ENCODE peak calls at places on chromosomes 2 and 18, in five cellular contexts. W, Z, K, I and E are unnamed samples. For H3K4me1, the result is how much of the 10 kb centered on the place peaks cover.

GRCh38 chr2:121872651-121873050 is 117.2 kb downstream of the TSN start:
- DNase-seq in I (no peak), K (no peak), W (no peak), Z (no peak), E (no peak)

GRCh38 chr2:227386630-227387029 is 1.1 kb downstream of the SCYGR1 start:
- DNase-seq in W (no peak), K (no peak), Z (no peak), I (no peak), E (no peak)

GRCh38 chr2:189369566-189369965 is 71.7 kb upstream of the WDR75 start:
- DNase-seq in K (no peak), W (no peak), Z (no peak), I (peak), E (no peak)

GRCh38 chr2:161424992-161425391 is 8.9 kb downstream of the TBR1 start:
- DNase-seq in W (no peak), K (no peak), Z (no peak), I (no peak), E (no peak)

GRCh38 chr2:119659601-119660342 is 19.2 kb upstream of the TMEM177 start:
- DNase-seq in Z (peak), W (no peak), I (peak), K (peak), E (no peak)

GRCh38 chr2:3737128-3737527 is 33.8 kb downstream of the DCDC2C start:
- DNase-seq in W (no peak), Z (no peak), K (no peak), I (no peak), E (no peak)

GRCh38 chr2:98282109-98282508 is 64.1 kb upstream of the CNGA3 start:
- DNase-seq in W (no peak), Z (no peak), I (no peak), K (no peak), E (no peak)

GRCh38 chr2:233051241-233052149 is 8.6 kb upstream of the INPP5D start:
- DNase-seq in K (peak), Z (peak), W (no peak), I (no peak), E (peak)

GRCh38 chr2:216210711-216211131 is 101.6 kb downstream of the XRCC5 start:
- DNase-seq in K (no peak), W (no peak), I (no peak), Z (no peak), E (no peak)

GRCh38 chr2:176285321-176285720 is 16.1 kb downstream of the MTX2 start:
- DNase-seq in I (peak), W (no peak), K (no peak), Z (no peak), E (no peak)

GRCh38 chr18:23300211-23300887 is 152.7 kb upstream of the RIOK3 start:
- DNase-seq in I (no peak), K (no peak), Z (no peak), W (no peak), E (no peak)

GRCh38 chr2:69253893-69254292 is 133.1 kb downstream of the GFPT1 start:
- DNase-seq in I (peak), W (no peak), Z (peak), K (peak), E (peak)

GRCh38 chr18:80070825-80071224 is 36.6 kb downstream of the RBFA start:
- DNase-seq in W (no peak), K (no peak), Z (no peak), I (no peak), E (no peak)

GRCh38 chr2:232504438-232504837 is 15.8 kb upstream of the PRSS56 start:
- DNase-seq in Z (no peak), K (no peak), W (no peak), I (peak), E (no peak)

GRCh38 chr2:124027182-124027581 is 2.1 kb downstream of the CNTNAP5 start:
- DNase-seq in I (peak), K (peak), Z (peak), W (no peak), E (no peak)

GRCh38 chr2:168662651-168663208 is 139.7 kb upstream of the NOSTRIN start:
- DNase-seq in I (no peak), W (no peak), Z (no peak), K (no peak), E (no peak)

GRCh38 chr2:120373424-120373823 is 27.5 kb downstream of the INHBB start:
- DNase-seq in I (no peak), K (no peak), W (no peak), Z (no peak), E (no peak)

GRCh38 chr2:71587509-71588073 is 134.2 kb downstream of the DYSF start:
- DNase-seq in W (no peak), I (no peak), Z (no peak), K (no peak), E (no peak)

GRCh38 chr2:47214990-47215389 is 59.9 kb upstream of the STPG4 start:
- DNase-seq in Z (no peak), K (no peak), W (no peak), I (no peak), E (no peak)

GRCh38 chr2:85527787-85528186 is 11.2 kb upstream of the MAT2A start:
- DNase-seq in I (no peak), W (no peak), Z (no peak), K (no peak), E (no peak)

GRCh38 chr2:148517822-148518221 is 126.7 kb upstream of the EPC2 start:
- DNase-seq in I (no peak), K (no peak), W (no peak), Z (no peak), E (no peak)

GRCh38 chr2:61257446-61257845 is 95.5 kb downstream of the C2orf74 start:
- DNase-seq in I (no peak), K (no peak), W (no peak), Z (no peak), E (no peak)

GRCh38 chr2:65276604-65277003 is 49.0 kb downstream of the ACTR2 start:
- DNase-seq in I (no peak), W (no peak), Z (peak), K (no peak), E (no peak)

GRCh38 chr2:238640486-238640885 is 207.4 kb upstream of the TWIST2 start:
- DNase-seq in K (no peak), Z (no peak), I (no peak), W (no peak), E (no peak)

GRCh38 chr2:238638982-238639341 is 208.9 kb upstream of the TWIST2 start:
- DNase-seq in I (no peak), K (no peak), W (no peak), Z (no peak), E (no peak)

GRCh38 chr2:238636269-238637073 is 209.7 kb downstream of the ASB1 start:
- DNase-seq in W (no peak), K (no peak), Z (no peak), I (no peak), E (no peak)

GRCh38 chr2:238635637-238636036 is 208.9 kb downstream of the ASB1 start:
- DNase-seq in I (no peak), K (no peak), Z (no peak), W (no peak), E (no peak)

DNA sequence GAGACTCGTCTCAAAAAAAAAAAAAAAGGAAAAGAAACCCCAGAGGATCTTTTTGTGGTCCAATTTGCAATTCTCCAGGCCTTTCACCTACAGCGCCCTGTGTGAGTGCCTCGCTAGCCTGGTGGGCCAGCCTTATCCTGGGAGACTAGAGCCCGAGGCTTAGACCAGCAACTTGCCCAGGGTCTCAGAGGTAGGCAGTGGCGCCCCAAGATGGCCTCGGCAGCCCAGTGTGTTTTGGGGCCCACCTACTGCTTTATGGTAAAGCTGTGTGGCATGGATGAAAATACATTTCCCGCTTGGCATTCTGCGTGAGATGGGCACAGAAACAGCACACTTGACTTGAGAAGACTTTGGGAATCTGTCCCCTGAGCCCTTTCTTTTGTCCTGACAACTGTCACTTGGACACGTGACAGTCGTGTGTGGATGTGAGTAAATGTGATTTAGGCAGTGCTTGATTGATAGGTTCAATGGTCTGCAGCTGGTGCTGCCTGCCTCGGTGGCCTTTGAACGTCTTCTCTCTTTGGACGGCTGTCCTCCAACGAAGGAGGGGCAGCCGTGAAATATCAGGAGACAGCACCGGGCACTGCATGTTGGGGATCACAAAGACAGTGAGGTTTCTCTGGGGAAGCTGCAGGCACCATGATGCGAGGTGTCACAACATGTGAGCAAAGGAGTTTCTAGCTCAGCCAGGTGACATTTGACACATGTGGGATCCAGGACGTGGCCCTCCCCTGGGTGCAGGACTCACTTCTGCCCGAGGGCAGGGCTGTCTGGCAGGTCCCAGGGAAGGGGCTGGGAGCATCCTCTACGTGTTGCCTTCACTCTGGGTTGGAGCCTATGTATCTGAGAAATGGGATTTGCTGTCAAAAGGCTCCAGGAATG is 209.5 kb upstream of the TWIST2 start:
- DNase-seq in I (no peak), K (no peak), Z (no peak), W (no peak), E (no peak)
- H3K4me1 ChIP-seq in I (under half), K (under half), Z (under half), W (under half), E (under half)

GRCh38 chr2:43087413-43087812 is 139.0 kb downstream of the ZFP36L2 start:
- DNase-seq in Z (no peak), K (no peak), I (no peak), W (no peak), E (no peak)
- H3K4me1 ChIP-seq in Z (under half), K (under half), I (half or more), W (under half), E (under half)

GRCh38 chr18:7876354-7876753 is 309.2 kb downstream of the PTPRM start:
- DNase-seq in I (no peak), W (no peak), Z (no peak), K (no peak), E (no peak)

GRCh38 chr18:7878265-7879173 is 311.4 kb downstream of the PTPRM start:
- DNase-seq in K (no peak), I (peak), W (no peak), Z (no peak), E (no peak)

GRCh38 chr18:7877609-7878008 is 310.5 kb downstream of the PTPRM start:
- DNase-seq in Z (no peak), I (peak), K (no peak), W (no peak), E (no peak)

GRCh38 chr18:7879717-7880116 is 312.6 kb downstream of the PTPRM start:
- DNase-seq in Z (no peak), I (peak), W (no peak), K (no peak), E (no peak)
- H3K4me1 ChIP-seq in Z (under half), I (half or more), W (under half), K (under half), E (under half)

DNA sequence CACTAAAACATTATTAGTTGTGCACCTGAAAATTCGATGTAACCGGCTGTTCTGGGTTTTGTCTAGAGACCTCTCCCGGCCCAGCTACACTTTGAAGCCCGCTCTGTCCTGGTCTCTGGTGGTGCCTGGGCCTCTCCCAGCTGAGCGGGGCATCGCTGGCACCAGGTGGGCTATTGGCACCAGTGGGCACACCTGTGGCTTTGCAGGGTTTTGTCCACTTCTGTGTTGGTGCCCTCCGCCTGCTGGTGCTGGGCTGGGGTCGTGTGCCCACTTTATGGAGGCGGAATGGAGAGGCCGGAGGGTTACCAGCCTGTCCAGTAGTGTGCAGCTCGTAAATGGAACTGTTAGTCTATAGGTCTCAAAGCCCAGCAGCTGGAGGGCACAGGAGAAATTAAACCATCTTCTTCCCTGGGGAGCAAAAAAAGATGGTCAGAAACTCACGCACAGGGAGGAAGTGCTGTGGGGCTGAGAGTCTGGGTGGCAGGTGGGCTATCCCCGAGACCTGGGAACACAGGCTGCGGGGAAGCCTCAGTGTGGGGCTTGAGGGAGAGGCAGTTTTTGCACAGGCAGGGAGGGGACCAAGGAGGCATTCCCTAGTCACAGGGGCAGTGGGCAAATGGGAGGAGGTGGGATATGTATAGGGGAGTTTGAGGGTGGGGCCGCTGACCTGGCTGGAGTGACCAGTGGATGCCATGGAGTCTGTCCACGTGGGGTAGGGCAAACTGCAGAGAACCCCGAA is 30.4 kb downstream of the SH3BP4 start:
- DNase-seq in Z (no peak), I (no peak), W (no peak), K (no peak), E (peak)
- H3K4me1 ChIP-seq in Z (under half), I (half or more), W (half or more), K (half or more), E (under half)